ENCODE peak calls at places on chromosome 9, in nine cellular contexts. Q, M, W, O, C, B, J, Z and V are unnamed samples.

GRCh38 chr9:92763721-92764380 is 782 bp downstream of the BICD2 start:
- DNase-seq in Q (peak; percentile 80), M (no peak), W (no peak), O (no peak), C (peak; percentile 44), B (no peak), J (peak; percentile 45), Z (no peak), V (no peak)

GRCh38 chr9:85425153-85425611 is 316.6 kb downstream of the AGTPBP1 start:
- DNase-seq in Q (peak; percentile 98), M (peak; percentile 55), W (peak; percentile 59), O (peak; percentile 63), C (peak; percentile 93), B (peak; percentile 57), J (peak; percentile 38), Z (peak; percentile 42), V (peak; percentile 80)

GRCh38 chr9:115250646-115251045 is 132.7 kb upstream of the TNC start:
- DNase-seq in Q (peak; percentile 64), M (no peak), W (no peak), O (no peak), C (no peak), B (peak; percentile 88), J (no peak), Z (peak; percentile 95), V (no peak)

GRCh38 chr9:35757527-35758275 is 3.6 kb upstream of the MSMP start:
- DNase-seq in Q (peak; percentile 82), M (no peak), W (no peak), O (no peak), C (no peak), B (peak; percentile 11), J (no peak), Z (no peak), V (no peak)

GRCh38 chr9:6562194-6562593 is 83.3 kb downstream of the GLDC start:
- DNase-seq in Q (no peak), M (no peak), W (no peak), O (no peak), C (no peak), B (peak; percentile 33), J (no peak), Z (no peak), V (no peak)

GRCh38 chr9:38047301-38048251 is 21.5 kb downstream of the SHB start:
- DNase-seq in Q (peak; percentile 93), M (peak; percentile 75), W (no peak), O (no peak), C (peak; percentile 39), B (peak; percentile 82), J (no peak), Z (peak; percentile 93), V (no peak)

GRCh38 chr9:113614843-113615648 is 151.5 kb downstream of the RGS3 start:
- DNase-seq in Q (no peak), M (no peak), W (no peak), O (peak; percentile 68), C (no peak), B (peak; percentile 90), J (no peak), Z (peak; percentile 56), V (no peak)

GRCh38 chr9:69622664-69623063 is 49.5 kb downstream of the APBA1 start:
- DNase-seq in Q (no peak), M (no peak), W (no peak), O (no peak), C (no peak), B (peak; percentile 90), J (no peak), Z (peak; percentile 35), V (no peak)

GRCh38 chr9:36074870-36075532 is 38.3 kb downstream of the RECK start:
- DNase-seq in Q (no peak), M (peak; percentile 68), W (no peak), O (peak; percentile 86), C (no peak), B (peak; percentile 94), J (no peak), Z (peak; percentile 73), V (no peak)

GRCh38 chr9:132075853-132076252 is 3.8 kb downstream of the MED27 start:
- DNase-seq in Q (no peak), M (no peak), W (no peak), O (no peak), C (no peak), B (no peak), J (no peak), Z (no peak), V (no peak)

GRCh38 chr9:23790341-23791260 is 35.4 kb downstream of the ELAVL2 start:
- DNase-seq in Q (no peak), M (no peak), W (no peak), O (no peak), C (no peak), B (no peak), J (no peak), Z (no peak), V (no peak)

GRCh38 chr9:82934949-82935348 is 128.0 kb downstream of the RASEF start:
- DNase-seq in Q (peak; percentile 56), M (no peak), W (no peak), O (no peak), C (no peak), B (peak; percentile 62), J (no peak), Z (peak; percentile 91), V (no peak)

GRCh38 chr9:21294325-21294724 is 10.8 kb downstream of the IFNA5 start:
- DNase-seq in Q (no peak), M (no peak), W (no peak), O (no peak), C (no peak), B (no peak), J (no peak), Z (peak; percentile 29), V (no peak)

GRCh38 chr9:109779711-109780452 is at the start of gene PALM2AKAP2:
- DNase-seq in Q (peak; percentile 90), M (no peak), W (no peak), O (no peak), C (peak; percentile 76), B (peak; percentile 66), J (no peak), Z (peak; percentile 46), V (peak; percentile 82)

GRCh38 chr9:93127395-93127911 is 6.6 kb downstream of the NINJ1 start:
- DNase-seq in Q (peak; percentile 45), M (no peak), W (peak; percentile 14), O (no peak), C (no peak), B (peak; percentile 51), J (no peak), Z (no peak), V (no peak)

GRCh38 chr9:4090491-4090890 is 209.4 kb downstream of the GLIS3 start:
- DNase-seq in Q (peak; percentile 60), M (no peak), W (no peak), O (no peak), C (no peak), B (no peak), J (no peak), Z (no peak), V (no peak)
- TF ChIP-seq CTCF in Q (peak; percentile 67), M (no peak), W (no peak), O (no peak), C (no peak), B (no peak), J (no peak), Z (peak; percentile 20), V (no peak)

DNA sequence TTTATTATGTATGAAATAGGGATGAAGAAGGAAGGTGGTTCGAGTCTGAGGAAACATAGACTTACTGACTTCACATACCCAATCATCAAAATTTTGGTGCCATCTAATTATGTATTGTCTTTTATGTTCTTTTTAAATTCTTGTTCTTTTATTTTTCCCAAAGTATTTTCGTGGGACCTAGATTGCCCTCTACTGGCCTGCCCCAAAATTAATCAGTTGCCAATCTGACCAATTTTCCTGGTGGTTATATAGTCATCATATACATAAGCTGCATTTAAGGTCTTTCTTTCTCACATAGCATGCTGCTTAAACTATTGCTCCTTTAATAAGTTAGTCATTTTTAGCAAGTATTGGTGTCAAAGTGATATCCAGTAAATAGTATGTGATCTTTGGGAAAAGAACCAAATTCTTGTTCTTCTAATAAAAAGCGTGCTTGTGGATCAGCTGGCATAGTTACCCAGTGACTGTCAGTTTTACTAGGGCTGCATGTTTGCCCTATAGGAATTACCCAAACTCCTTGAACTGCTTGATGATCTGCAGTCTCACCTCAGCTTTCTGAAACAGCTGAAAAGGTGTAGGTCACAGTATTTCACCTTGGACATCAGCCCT is 223.5 kb downstream of the SH3GL2 start:
- DNase-seq in Q (no peak), M (no peak), W (no peak), O (no peak), C (no peak), B (peak; percentile 26), J (no peak), Z (peak; percentile 9), V (no peak)
- TF ChIP-seq CTCF in Q (peak; percentile 78), M (peak; percentile 36), W (no peak), O (no peak), C (no peak), B (peak; percentile 53), J (no peak), Z (peak; percentile 66), V (peak; percentile 77)

DNA sequence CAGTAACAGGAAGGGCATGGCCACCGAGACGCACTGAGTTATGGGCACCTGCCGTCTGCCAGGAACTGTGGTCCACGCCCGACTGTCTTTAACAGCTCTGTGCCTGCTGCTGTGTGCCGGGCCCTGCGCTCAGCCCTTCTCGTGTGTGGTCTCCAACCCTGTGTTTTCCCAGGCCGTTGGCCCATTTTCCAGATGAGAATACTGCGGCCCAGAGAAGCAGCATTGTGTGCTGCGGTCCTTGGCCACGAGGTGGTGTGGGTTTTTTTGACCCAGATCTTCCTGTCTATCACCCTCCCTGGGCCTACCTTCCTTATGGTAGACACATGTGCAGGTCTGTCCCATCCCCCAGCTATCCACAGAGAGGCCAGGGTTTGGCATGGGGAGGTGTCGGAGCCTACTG is 47.0 kb downstream of the RXRA start:
- DNase-seq in Q (no peak), M (no peak), W (no peak), O (no peak), C (no peak), B (no peak), J (peak; percentile 84), Z (no peak), V (no peak)
- TF ChIP-seq CTCF in Q (peak; percentile 41), M (no peak), W (peak; percentile 14), O (no peak), C (no peak), B (no peak), J (peak; percentile 28), Z (peak; percentile 22), V (peak; percentile 34)

GRCh38 chr9:91114450-91114849 is 247.3 kb downstream of the AUH start:
- DNase-seq in Q (no peak), M (no peak), W (no peak), O (no peak), C (no peak), B (no peak), J (no peak), Z (no peak), V (no peak)

GRCh38 chr9:91117959-91118651 is 243.6 kb downstream of the AUH start:
- DNase-seq in Q (peak; percentile 75), M (peak; percentile 73), W (no peak), O (peak; percentile 87), C (peak; percentile 70), B (peak; percentile 90), J (no peak), Z (peak; percentile 69), V (no peak)

GRCh38 chr9:91116226-91116625 is 245.5 kb downstream of the AUH start:
- DNase-seq in Q (no peak), M (peak; percentile 50), W (no peak), O (no peak), C (no peak), B (peak; percentile 54), J (no peak), Z (no peak), V (no peak)

GRCh38 chr9:91117474-91117891 is 244.2 kb downstream of the AUH start:
- DNase-seq in Q (no peak), M (no peak), W (no peak), O (no peak), C (no peak), B (no peak), J (no peak), Z (no peak), V (no peak)

GRCh38 chr9:91116711-91117110 is 245.0 kb downstream of the AUH start:
- DNase-seq in Q (no peak), M (no peak), W (no peak), O (no peak), C (no peak), B (no peak), J (no peak), Z (no peak), V (no peak)
- TF ChIP-seq CTCF in Q (no peak), M (no peak), W (no peak), O (no peak), C (no peak), B (no peak), J (no peak), Z (no peak), V (no peak)